ENCODE peak calls at places on chromosome 6, in eight cellular contexts. I, N, Q, C, W, Z, D and R are unnamed samples.

GRCh38 chr6:45898941-45899682 is 116.5 kb downstream of the CLIC5 start:
- DNase-seq in I (no peak), N (no peak), Q (no peak), C (no peak), W (no peak), Z (no peak), D (no peak), R (no peak)

GRCh38 chr6:105805581-105806023 is 280.5 kb upstream of the PRDM1 start:
- DNase-seq in I (no peak), N (no peak), Q (no peak), C (no peak), W (peak; percentile 42), Z (peak; percentile 20), D (peak; percentile 68), R (no peak)

GRCh38 chr6:87350516-87350915 is 5.9 kb downstream of the C6orf163 start:
- DNase-seq in I (no peak), N (no peak), Q (no peak), C (no peak), W (peak; percentile 13), Z (no peak), D (no peak), R (no peak)

GRCh38 chr6:5855787-5856186 is 150.9 kb downstream of the NRN1 start:
- DNase-seq in I (no peak), N (no peak), Q (no peak), C (no peak), W (no peak), Z (no peak), D (no peak), R (no peak)

GRCh38 chr6:112155900-112156299 is 68.5 kb downstream of the FAM229B start:
- DNase-seq in I (no peak), N (no peak), Q (no peak), C (no peak), W (peak; percentile 68), Z (no peak), D (no peak), R (no peak)

GRCh38 chr6:35557239-35557638 is 44.5 kb upstream of the TULP1 start:
- DNase-seq in I (no peak), N (no peak), Q (no peak), C (no peak), W (no peak), Z (no peak), D (no peak), R (no peak)

GRCh38 chr6:85449818-85450577 is at the start of gene NT5E:
- DNase-seq in I (no peak), N (peak; percentile 61), Q (peak; percentile 78), C (peak; percentile 71), W (peak; percentile 75), Z (peak; percentile 77), D (peak; percentile 97), R (peak; percentile 87)

GRCh38 chr6:18920701-18921100 is 533.6 kb downstream of the RNF144B start:
- DNase-seq in I (no peak), N (no peak), Q (no peak), C (no peak), W (no peak), Z (no peak), D (no peak), R (no peak)

GRCh38 chr6:163438940-163439335 is 24.4 kb downstream of the QKI start:
- DNase-seq in I (no peak), N (peak; percentile 42), Q (no peak), C (no peak), W (peak; percentile 44), Z (no peak), D (no peak), R (no peak)

GRCh38 chr6:112252571-112253504 is 1.5 kb downstream of the LAMA4 start:
- DNase-seq in I (no peak), N (no peak), Q (no peak), C (no peak), W (peak; percentile 63), Z (no peak), D (peak; percentile 60), R (no peak)

GRCh38 chr6:148235446-148235845 is 107.2 kb upstream of the SASH1 start:
- DNase-seq in I (no peak), N (no peak), Q (no peak), C (no peak), W (no peak), Z (peak; percentile 15), D (peak; percentile 68), R (no peak)

GRCh38 chr6:15444881-15445280 is 199.0 kb downstream of the JARID2 start:
- DNase-seq in I (no peak), N (no peak), Q (no peak), C (no peak), W (no peak), Z (no peak), D (no peak), R (no peak)

GRCh38 chr6:11033825-11034224 is 10.3 kb downstream of the ELOVL2 start:
- DNase-seq in I (peak; percentile 15), N (no peak), Q (no peak), C (no peak), W (peak; percentile 89), Z (peak; percentile 72), D (peak; percentile 67), R (no peak)

GRCh38 chr6:143741480-143741879 is 63.7 kb downstream of the PHACTR2 start:
- DNase-seq in I (no peak), N (no peak), Q (no peak), C (no peak), W (no peak), Z (no peak), D (no peak), R (no peak)

GRCh38 chr6:109920911-109921310 is 57.2 kb upstream of the GPR6 start:
- DNase-seq in I (no peak), N (no peak), Q (no peak), C (no peak), W (no peak), Z (no peak), D (no peak), R (no peak)

GRCh38 chr6:13292774-13293173 is 35.6 kb downstream of the TBC1D7 start:
- DNase-seq in I (no peak), N (no peak), Q (no peak), C (no peak), W (no peak), Z (no peak), D (no peak), R (no peak)

DNA sequence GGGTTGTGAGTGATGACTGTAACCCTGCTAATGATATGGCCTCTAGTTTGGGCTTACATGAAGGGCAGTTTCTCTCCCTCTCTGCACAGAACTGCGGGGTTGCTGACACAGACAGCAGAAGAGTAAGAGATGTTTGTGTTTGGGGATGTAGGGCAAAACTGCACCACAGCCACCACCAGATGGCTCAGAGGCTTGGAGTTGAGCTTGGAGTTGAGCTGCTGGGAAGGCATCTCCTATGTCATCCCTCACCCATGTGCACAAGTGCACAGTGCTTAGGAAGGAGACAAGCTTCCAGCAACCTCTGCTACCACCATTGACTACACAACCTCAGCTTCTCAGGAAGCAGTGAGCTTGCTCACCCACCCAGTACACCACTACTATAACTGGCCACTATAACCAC is 303.9 kb upstream of the DEFB112 start:
- DNase-seq in I (no peak), N (no peak), Q (no peak), C (peak; percentile 10), W (no peak), Z (no peak), D (no peak), R (no peak)
- TF ChIP-seq CTCF in I (no peak), N (no peak), Q (no peak), C (no peak), W (no peak), Z (no peak), D (no peak), R (no peak)

DNA sequence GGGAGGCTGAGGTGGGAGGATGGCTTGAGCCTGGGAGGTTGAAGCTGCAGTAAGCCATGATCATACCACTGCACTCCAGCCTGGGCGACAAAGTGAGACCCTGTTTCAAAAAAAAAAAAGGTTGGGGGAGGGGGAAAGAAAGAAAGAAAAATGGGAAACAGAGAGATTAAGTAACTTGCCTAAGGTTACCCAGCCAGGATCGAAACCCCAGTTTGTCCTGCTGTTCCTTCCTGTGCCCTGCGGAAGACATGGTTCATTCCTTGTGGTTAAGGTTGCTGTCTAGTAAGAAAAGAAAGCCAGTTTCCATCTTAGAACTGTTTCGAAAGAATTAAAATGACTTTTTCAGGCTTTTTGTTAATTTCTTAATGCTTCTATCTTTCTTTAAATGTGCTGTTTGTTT is 29.8 kb downstream of the C6orf89 start:
- DNase-seq in I (no peak), N (no peak), Q (no peak), C (no peak), W (no peak), Z (no peak), D (no peak), R (no peak)
- TF ChIP-seq CTCF in I (no peak), N (no peak), Q (no peak), C (no peak), W (no peak), Z (no peak), D (no peak), R (no peak)

DNA sequence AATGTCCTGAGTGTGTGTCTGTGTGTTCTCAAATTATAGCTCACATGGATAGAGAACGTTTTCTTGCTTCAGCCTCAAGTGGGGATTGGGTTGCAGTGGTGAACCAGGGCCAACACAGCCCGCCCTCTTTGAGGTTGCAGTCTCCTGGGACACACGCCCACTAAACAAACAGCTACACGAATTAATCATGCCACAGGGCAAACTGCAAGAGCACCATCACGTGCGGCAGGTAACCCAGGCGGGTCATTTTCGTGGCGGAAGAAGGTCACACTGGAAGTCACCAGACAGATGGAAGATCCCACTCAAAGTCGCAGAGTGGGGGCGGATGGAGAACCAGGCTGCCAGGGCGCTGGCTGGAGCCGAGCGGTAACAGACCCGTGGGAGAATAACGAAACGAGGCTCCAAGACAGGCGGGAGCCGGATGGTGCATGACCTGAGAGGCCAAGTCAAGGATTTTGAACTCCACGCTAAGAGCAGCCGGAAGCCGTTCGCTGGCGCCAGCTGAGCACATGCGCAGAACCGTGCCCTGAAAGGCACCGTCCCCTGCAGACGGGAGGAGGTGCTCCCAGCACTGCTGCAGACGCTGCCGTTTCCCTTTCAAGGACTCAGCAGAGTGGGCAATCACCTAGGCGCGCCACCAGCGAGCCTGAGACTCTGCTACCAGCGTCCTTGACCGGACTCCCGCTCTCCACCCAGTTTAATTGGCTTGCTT is 10.7 kb downstream of the DLL1 start:
- DNase-seq in I (no peak), N (peak; percentile 62), Q (peak; percentile 67), C (peak; percentile 79), W (no peak), Z (peak; percentile 23), D (peak; percentile 46), R (peak; percentile 74)
- TF ChIP-seq CTCF in I (peak; percentile 5), N (no peak), Q (no peak), C (no peak), W (no peak), Z (no peak), D (no peak), R (peak; percentile 1)

DNA sequence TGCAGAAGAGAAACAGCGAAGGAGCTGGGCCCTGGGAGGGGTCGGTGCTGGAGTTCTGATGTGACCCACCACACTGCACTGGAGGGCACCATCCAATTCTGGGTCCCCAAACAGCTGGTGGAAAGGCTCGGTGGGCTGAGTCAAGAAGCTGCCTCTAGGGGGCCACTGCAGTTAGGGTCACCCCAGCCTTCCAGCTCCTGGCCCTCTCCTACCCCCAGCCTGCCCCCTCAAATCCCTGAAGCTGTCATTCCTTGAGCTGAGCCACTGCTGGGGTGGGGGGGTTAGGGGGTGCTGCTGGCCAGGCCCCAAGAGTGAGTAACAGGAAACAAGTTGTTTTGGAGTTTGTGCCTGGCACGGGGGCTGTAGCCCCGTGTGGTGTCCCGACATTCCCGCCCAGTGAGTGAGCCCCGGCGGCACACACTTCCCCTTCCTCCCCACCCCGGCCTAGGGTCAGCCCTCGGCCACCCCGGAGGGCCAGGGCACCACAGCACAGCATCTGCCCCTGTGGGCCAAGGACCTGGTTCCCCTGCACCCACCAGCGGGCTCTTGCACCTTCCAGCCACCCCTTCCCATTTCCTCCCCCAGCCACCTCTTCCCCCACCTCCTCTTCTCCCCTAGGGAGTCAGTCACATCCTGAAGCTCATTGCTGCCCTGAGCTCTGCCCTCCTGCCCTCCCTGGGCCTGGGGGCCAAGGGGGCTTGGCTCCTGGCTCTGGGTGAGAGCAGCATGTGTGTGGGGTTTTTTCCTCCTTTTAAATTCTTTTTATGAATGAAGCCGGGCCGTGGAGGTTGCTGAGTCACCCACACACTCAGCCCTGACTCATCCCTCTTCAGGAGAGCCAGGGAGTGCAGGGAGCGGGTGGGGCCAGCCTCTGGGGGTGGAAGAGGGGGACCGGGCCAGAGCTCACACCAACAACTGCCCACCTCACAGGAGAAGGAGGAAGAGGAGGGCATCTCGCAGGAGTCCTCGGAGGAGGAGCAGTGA is 4.6 kb downstream of the SMIM29 start:
- DNase-seq in I (peak; percentile 63), N (no peak), Q (peak; percentile 83), C (peak; percentile 42), W (peak; percentile 92), Z (peak; percentile 94), D (peak; percentile 98), R (no peak)
- TF ChIP-seq CTCF in I (peak; percentile 49), N (no peak), Q (no peak), C (peak; percentile 37), W (peak; percentile 16), Z (peak; percentile 72), D (peak; percentile 33), R (peak; percentile 27)